ENCODE peak calls at places on chromosomes 13 and 19, in nine cellular contexts. One of them, this sample, is unnamed.

GRCh38 chr13:33321686-33322473 is 36.3 kb upstream of the STARD13 start:
- DNase-seq in SJSA1: no peak
- DNase-seq in tibial nerve: no peak
- DNase-seq in GM23338: no peak
- DNase-seq in K562: no peak
- DNase-seq in mammary epithelial cell: no peak
- DNase-seq in HCT116: no peak
- DNase-seq in psoas muscle: no peak
- DNase-seq in colonic mucosa: no peak
- DNase-seq in this sample: no peak

GRCh38 chr13:101795025-101795424 is 342.6 kb downstream of the ITGBL1 start:
- DNase-seq in tibial nerve: no peak
- DNase-seq in GM23338: no peak
- DNase-seq in mammary epithelial cell: no peak
- DNase-seq in HCT116: no peak
- DNase-seq in colonic mucosa: no peak
- DNase-seq in psoas muscle: no peak
- DNase-seq in SJSA1: no peak
- DNase-seq in K562: no peak
- DNase-seq in this sample: no peak

GRCh38 chr19:18712981-18713380 is 29.5 kb downstream of the CRTC1 start:
- DNase-seq in colonic mucosa: no peak
- DNase-seq in SJSA1: no peak
- DNase-seq in tibial nerve: no peak
- DNase-seq in GM23338: no peak
- DNase-seq in mammary epithelial cell: no peak
- DNase-seq in K562: no peak
- DNase-seq in HCT116: no peak
- DNase-seq in psoas muscle: no peak
- DNase-seq in this sample: peak; percentile 19

GRCh38 chr19:18150776-18151624 is 2.0 kb upstream of the PIK3R2 start:
- DNase-seq in HCT116: no peak
- DNase-seq in colonic mucosa: no peak
- DNase-seq in K562: no peak
- DNase-seq in psoas muscle: no peak
- DNase-seq in GM23338: no peak
- DNase-seq in tibial nerve: no peak
- DNase-seq in SJSA1: no peak
- DNase-seq in mammary epithelial cell: no peak
- DNase-seq in this sample: no peak

GRCh38 chr19:55376381-55376933 is at the start of gene TMEM190:
- DNase-seq in HCT116: no peak
- DNase-seq in K562: peak; percentile 62
- DNase-seq in tibial nerve: no peak
- DNase-seq in psoas muscle: no peak
- DNase-seq in GM23338: peak; percentile 66
- DNase-seq in colonic mucosa: no peak
- DNase-seq in SJSA1: no peak
- DNase-seq in mammary epithelial cell: peak; percentile 22
- DNase-seq in this sample: peak; percentile 84

GRCh38 chr13:44685641-44686040 is 109.5 kb upstream of the TSC22D1 start:
- DNase-seq in mammary epithelial cell: peak; percentile 48
- DNase-seq in K562: no peak
- DNase-seq in tibial nerve: no peak
- DNase-seq in HCT116: no peak
- DNase-seq in SJSA1: no peak
- DNase-seq in GM23338: no peak
- DNase-seq in colonic mucosa: no peak
- DNase-seq in psoas muscle: no peak
- DNase-seq in this sample: no peak

GRCh38 chr13:80341771-80342271 is 895 bp upstream of the SPRY2 start:
- DNase-seq in psoas muscle: peak; percentile 68
- DNase-seq in K562: no peak
- DNase-seq in colonic mucosa: peak; percentile 67
- DNase-seq in mammary epithelial cell: no peak
- DNase-seq in tibial nerve: peak; percentile 43
- DNase-seq in GM23338: peak; percentile 77
- DNase-seq in SJSA1: peak; percentile 85
- DNase-seq in HCT116: no peak
- DNase-seq in this sample: peak; percentile 72

GRCh38 chr13:45007823-45008222 is 18.5 kb downstream of the GPALPP1 start:
- DNase-seq in HCT116: no peak
- DNase-seq in psoas muscle: no peak
- DNase-seq in colonic mucosa: no peak
- DNase-seq in K562: no peak
- DNase-seq in SJSA1: no peak
- DNase-seq in tibial nerve: no peak
- DNase-seq in mammary epithelial cell: no peak
- DNase-seq in GM23338: no peak
- DNase-seq in this sample: no peak

GRCh38 chr19:29245221-29245620 is 32.3 kb upstream of the UQCRFS1 start:
- DNase-seq in HCT116: no peak
- DNase-seq in K562: no peak
- DNase-seq in tibial nerve: no peak
- DNase-seq in psoas muscle: no peak
- DNase-seq in mammary epithelial cell: no peak
- DNase-seq in SJSA1: no peak
- DNase-seq in GM23338: no peak
- DNase-seq in colonic mucosa: no peak
- DNase-seq in this sample: no peak

GRCh38 chr19:29247051-29247450 is 34.1 kb upstream of the UQCRFS1 start:
- DNase-seq in colonic mucosa: no peak
- DNase-seq in psoas muscle: no peak
- DNase-seq in HCT116: no peak
- DNase-seq in tibial nerve: no peak
- DNase-seq in SJSA1: no peak
- DNase-seq in GM23338: no peak
- DNase-seq in K562: no peak
- DNase-seq in mammary epithelial cell: no peak
- DNase-seq in this sample: peak; percentile 40

GRCh38 chr19:29248332-29248844 is 35.4 kb upstream of the UQCRFS1 start:
- DNase-seq in tibial nerve: no peak
- DNase-seq in mammary epithelial cell: no peak
- DNase-seq in GM23338: no peak
- DNase-seq in colonic mucosa: no peak
- DNase-seq in psoas muscle: no peak
- DNase-seq in SJSA1: no peak
- DNase-seq in HCT116: no peak
- DNase-seq in K562: no peak
- DNase-seq in this sample: no peak

GRCh38 chr19:29247912-29248311 is 35.0 kb upstream of the UQCRFS1 start:
- DNase-seq in GM23338: no peak
- DNase-seq in colonic mucosa: no peak
- DNase-seq in tibial nerve: no peak
- DNase-seq in HCT116: no peak
- DNase-seq in SJSA1: no peak
- DNase-seq in K562: peak; percentile 14
- DNase-seq in mammary epithelial cell: no peak
- DNase-seq in psoas muscle: no peak
- DNase-seq in this sample: no peak
- H3K4me3 ChIP-seq in GM23338: no peak overlapping the region
- H3K4me3 ChIP-seq in colonic mucosa: no peak overlapping the region
- H3K4me3 ChIP-seq in tibial nerve: no peak overlapping the region
- H3K4me3 ChIP-seq in HCT116: no peak overlapping the region
- H3K4me3 ChIP-seq in SJSA1: no peak overlapping the region
- H3K4me3 ChIP-seq in K562: no peak overlapping the region
- H3K4me3 ChIP-seq in mammary epithelial cell: no peak overlapping the region
- H3K4me3 ChIP-seq in psoas muscle: peak overlapping the region; percentile 15
- H3K4me3 ChIP-seq in this sample: no peak overlapping the region

GRCh38 chr13:99555149-99555548 is 53.9 kb downstream of the TM9SF2 start:
- DNase-seq in SJSA1: no peak
- DNase-seq in tibial nerve: no peak
- DNase-seq in HCT116: no peak
- DNase-seq in colonic mucosa: no peak
- DNase-seq in K562: no peak
- DNase-seq in GM23338: no peak
- DNase-seq in mammary epithelial cell: no peak
- DNase-seq in psoas muscle: no peak
- DNase-seq in this sample: no peak

GRCh38 chr13:99558570-99559180 is 57.4 kb downstream of the TM9SF2 start:
- DNase-seq in tibial nerve: no peak
- DNase-seq in HCT116: no peak
- DNase-seq in psoas muscle: no peak
- DNase-seq in K562: no peak
- DNase-seq in SJSA1: no peak
- DNase-seq in GM23338: no peak
- DNase-seq in colonic mucosa: no peak
- DNase-seq in mammary epithelial cell: no peak
- DNase-seq in this sample: no peak

GRCh38 chr13:99548448-99548847 is 47.2 kb downstream of the TM9SF2 start:
- DNase-seq in HCT116: no peak
- DNase-seq in SJSA1: no peak
- DNase-seq in K562: no peak
- DNase-seq in GM23338: no peak
- DNase-seq in mammary epithelial cell: no peak
- DNase-seq in colonic mucosa: no peak
- DNase-seq in tibial nerve: no peak
- DNase-seq in psoas muscle: no peak
- DNase-seq in this sample: no peak

GRCh38 chr13:99556867-99557443 is 55.7 kb downstream of the TM9SF2 start:
- DNase-seq in K562: no peak
- DNase-seq in psoas muscle: no peak
- DNase-seq in mammary epithelial cell: no peak
- DNase-seq in GM23338: no peak
- DNase-seq in HCT116: no peak
- DNase-seq in tibial nerve: no peak
- DNase-seq in colonic mucosa: no peak
- DNase-seq in SJSA1: no peak
- DNase-seq in this sample: no peak

GRCh38 chr13:99553033-99553432 is 51.8 kb downstream of the TM9SF2 start:
- DNase-seq in tibial nerve: no peak
- DNase-seq in colonic mucosa: no peak
- DNase-seq in SJSA1: no peak
- DNase-seq in psoas muscle: no peak
- DNase-seq in HCT116: no peak
- DNase-seq in K562: no peak
- DNase-seq in GM23338: no peak
- DNase-seq in mammary epithelial cell: no peak
- DNase-seq in this sample: no peak
- H3K36me3 ChIP-seq in tibial nerve: peaks cover 88% of the 10 kb centered on the region
- H3K36me3 ChIP-seq in colonic mucosa: peaks cover 14% of the 10 kb centered on the region
- H3K36me3 ChIP-seq in SJSA1: peaks cover 92% of the 10 kb centered on the region
- H3K36me3 ChIP-seq in psoas muscle: peaks cover 93% of the 10 kb centered on the region
- H3K36me3 ChIP-seq in HCT116: peaks cover 24% of the 10 kb centered on the region
- H3K36me3 ChIP-seq in K562: peaks cover 80% of the 10 kb centered on the region
- H3K36me3 ChIP-seq in GM23338: peaks cover 6% of the 10 kb centered on the region
- H3K36me3 ChIP-seq in mammary epithelial cell: peaks cover 27% of the 10 kb centered on the region
- H3K36me3 ChIP-seq in this sample: peaks cover 13% of the 10 kb centered on the region

GRCh38 chr19:12955996-12956395 is 1.0 kb downstream of the GADD45GIP1 start:
- DNase-seq in mammary epithelial cell: no peak
- DNase-seq in SJSA1: no peak
- DNase-seq in HCT116: no peak
- DNase-seq in colonic mucosa: no peak
- DNase-seq in psoas muscle: no peak
- DNase-seq in K562: no peak
- DNase-seq in tibial nerve: no peak
- DNase-seq in GM23338: no peak
- DNase-seq in this sample: no peak
- H3K4me3 ChIP-seq in mammary epithelial cell: peak overlapping the region; percentile 96
- H3K4me3 ChIP-seq in SJSA1: peak overlapping the region; percentile 96
- H3K4me3 ChIP-seq in HCT116: peak overlapping the region; percentile 75
- H3K4me3 ChIP-seq in colonic mucosa: peak overlapping the region; percentile 99
- H3K4me3 ChIP-seq in psoas muscle: peak overlapping the region; percentile 87
- H3K4me3 ChIP-seq in K562: peak overlapping the region; percentile 96
- H3K4me3 ChIP-seq in tibial nerve: peak overlapping the region; percentile 79
- H3K4me3 ChIP-seq in GM23338: peak overlapping the region; percentile 89
- H3K4me3 ChIP-seq in this sample: peak overlapping the region; percentile 100

GRCh38 chr19:14160017-14160703 is 23.8 kb upstream of the ASF1B start:
- DNase-seq in K562: no peak
- DNase-seq in psoas muscle: no peak
- DNase-seq in GM23338: no peak
- DNase-seq in mammary epithelial cell: no peak
- DNase-seq in tibial nerve: no peak
- DNase-seq in SJSA1: no peak
- DNase-seq in colonic mucosa: no peak
- DNase-seq in HCT116: no peak
- DNase-seq in this sample: peak; percentile 57
- H3K36me3 ChIP-seq in K562: peaks cover 46% of the 10 kb centered on the region
- H3K36me3 ChIP-seq in psoas muscle: peaks cover 7% of the 10 kb centered on the region
- H3K36me3 ChIP-seq in GM23338: peaks cover 3% of the 10 kb centered on the region
- H3K36me3 ChIP-seq in mammary epithelial cell: no peaks in the 10 kb centered on the region
- H3K36me3 ChIP-seq in tibial nerve: peaks cover 63% of the 10 kb centered on the region
- H3K36me3 ChIP-seq in SJSA1: peaks cover 18% of the 10 kb centered on the region
- H3K36me3 ChIP-seq in colonic mucosa: no peaks in the 10 kb centered on the region
- H3K36me3 ChIP-seq in HCT116: peaks cover 31% of the 10 kb centered on the region
- H3K36me3 ChIP-seq in this sample: peaks cover 38% of the 10 kb centered on the region